ENCODE peak calls at places on chromosomes 16 and 17, in ten cellular contexts. D, V, S, Y, N, B, K, Q, C and M are unnamed samples.
A peak's percentile ranks its signal among the peaks of the same experiment; 100 is the strongest.

GRCh38 chr17:27327397-27327796 is 33.5 kb downstream of the WSB1 start:
- DNase-seq in K (no peak), D (no peak), B (no peak), V (no peak), C (no peak), Q (no peak), S (no peak), N (no peak), Y (no peak), M (no peak)

GRCh38 chr16:20821682-20822081 is 15.4 kb downstream of the REXO5 start:
- DNase-seq in D (no peak), N (no peak), S (no peak), Q (no peak), Y (no peak), V (no peak), B (no peak), K (no peak), C (no peak), M (no peak)

GRCh38 chr17:65495255-65496060 is 66.0 kb downstream of the AXIN2 start:
- DNase-seq in Q (no peak), D (no peak), N (no peak), S (no peak), C (no peak), B (peak; percentile 80), Y (no peak), V (no peak), K (no peak), M (no peak)

GRCh38 chr17:74960739-74961342 is 11.7 kb downstream of the HID1 start:
- DNase-seq in K (peak; percentile 44), B (peak; percentile 82), V (no peak), C (no peak), D (no peak), Q (no peak), S (peak; percentile 52), N (peak; percentile 41), Y (no peak), M (peak; percentile 20)

GRCh38 chr17:52376137-52376536 is 217.6 kb upstream of the CA10 start:
- DNase-seq in Q (no peak), D (no peak), B (peak; percentile 10), Y (no peak), V (no peak), S (no peak), K (no peak), N (no peak), C (no peak), M (no peak)

GRCh38 chr16:11636172-11636721 is 32.0 kb upstream of the SNN start:
- DNase-seq in D (no peak), N (no peak), S (no peak), C (no peak), Q (no peak), B (peak; percentile 66), K (no peak), Y (no peak), V (no peak), M (no peak)

GRCh38 chr17:39653662-39654331 is 11.4 kb upstream of the TCAP start:
- DNase-seq in B (peak; percentile 93), V (peak; percentile 66), D (no peak), S (no peak), Q (no peak), N (peak; percentile 83), K (peak; percentile 46), Y (peak; percentile 75), C (peak; percentile 81), M (peak; percentile 86)

GRCh38 chr16:50810241-50810965 is 68.5 kb downstream of the CYLD start:
- DNase-seq in D (no peak), B (no peak), Q (no peak), N (no peak), K (no peak), Y (no peak), S (no peak), C (no peak), V (no peak), M (no peak)

GRCh38 chr17:59777033-59777432 is 69.6 kb downstream of the VMP1 start:
- DNase-seq in K (no peak), C (no peak), Y (no peak), Q (no peak), S (no peak), D (no peak), N (no peak), B (no peak), V (no peak), M (no peak)

GRCh38 chr17:7440113-7440822 is 956 bp downstream of the FGF11 start:
- DNase-seq in Q (no peak), N (peak; percentile 25), S (no peak), V (no peak), D (no peak), K (peak; percentile 23), C (peak; percentile 18), B (peak; percentile 71), Y (peak; percentile 29), M (no peak)

GRCh38 chr16:86029131-86029741 is 130.3 kb downstream of the IRF8 start:
- DNase-seq in N (no peak), S (no peak), Q (peak; percentile 2), V (no peak), C (no peak), D (peak; percentile 53), B (no peak), Y (no peak), K (peak; percentile 53), M (no peak)

GRCh38 chr16:27813591-27813990 is 249.9 kb downstream of the GSG1L start:
- DNase-seq in C (no peak), N (no peak), Y (no peak), K (no peak), Q (no peak), B (no peak), S (no peak), D (no peak), V (peak; percentile 11), M (no peak)

GRCh38 chr17:76405967-76406647 is 21.7 kb downstream of the SPHK1 start:
- DNase-seq in Y (no peak), C (no peak), N (no peak), D (no peak), S (no peak), Q (no peak), V (no peak), B (no peak), K (no peak), M (no peak)

GRCh38 chr16:68364601-68364998 is 53.8 kb downstream of the PRMT7 start:
- DNase-seq in S (peak; percentile 70), C (no peak), Y (no peak), N (no peak), V (no peak), Q (no peak), B (peak; percentile 63), K (peak; percentile 33), D (no peak), M (no peak)

GRCh38 chr16:21101631-21102420 is 48.8 kb downstream of the DNAH3 start:
- DNase-seq in Q (no peak), K (peak; percentile 46), N (no peak), S (no peak), C (peak; percentile 15), V (no peak), B (peak; percentile 48), Y (peak; percentile 32), D (no peak), M (no peak)

GRCh38 chr17:82926081-82926480 is 86.3 kb upstream of the ZNF750 start:
- DNase-seq in D (no peak), K (no peak), C (no peak), S (no peak), B (no peak), V (no peak), Y (no peak), Q (no peak), N (no peak), M (no peak)

GRCh38 chr16:21023509-21024202 is 123.1 kb downstream of the LYRM1 start:
- DNase-seq in Y (no peak), Q (no peak), S (peak; percentile 43), D (no peak), V (no peak), B (no peak), K (peak; percentile 60), C (no peak), N (no peak), M (peak; percentile 6)

GRCh38 chr16:87308826-87309225 is 8.4 kb downstream of the C16orf95 start:
- DNase-seq in Q (no peak), K (no peak), Y (no peak), S (no peak), V (no peak), N (no peak), C (no peak), B (no peak), D (no peak), M (no peak)

GRCh38 chr16:75238853-75239371 is 12.5 kb downstream of the BCAR1 start:
- DNase-seq in K (no peak), S (no peak), Q (no peak), C (no peak), B (peak; percentile 10), V (no peak), N (no peak), Y (no peak), D (no peak), M (no peak)

GRCh38 chr17:48510761-48511604 is 19.8 kb downstream of the HOXB1 start:
- DNase-seq in K (peak; percentile 59), Q (peak; percentile 44), Y (no peak), N (peak; percentile 39), S (no peak), C (no peak), V (no peak), B (no peak), D (no peak), M (no peak)

GRCh38 chr16:70747703-70748631 is 53.0 kb downstream of the VAC14 start:
- DNase-seq in S (no peak), N (no peak), C (no peak), Y (no peak), K (peak; percentile 59), D (no peak), B (no peak), V (peak; percentile 67), Q (no peak), M (no peak)

GRCh38 chr16:2762711-2763110 is 10.3 kb downstream of the SRRM2 start:
- DNase-seq in N (no peak), D (no peak), K (no peak), B (no peak), C (no peak), Q (no peak), S (no peak), Y (no peak), V (no peak), M (no peak)

GRCh38 chr17:79982986-79983385 is 52.7 kb downstream of the TBC1D16 start:
- DNase-seq in N (no peak), S (no peak), K (no peak), Q (no peak), B (peak; percentile 8), C (no peak), V (peak; percentile 42), D (no peak), Y (no peak), M (no peak)

GRCh38 chr16:50814043-50814442 is 72.2 kb downstream of the CYLD start:
- DNase-seq in Y (no peak), C (no peak), B (no peak), N (no peak), S (no peak), Q (no peak), K (no peak), D (no peak), V (no peak), M (no peak)

GRCh38 chr17:15892679-15893332 is 52.1 kb upstream of the ADORA2B start:
- DNase-seq in D (no peak), S (no peak), N (no peak), B (no peak), K (no peak), V (no peak), Y (no peak), Q (no peak), C (no peak), M (no peak)

GRCh38 chr17:66583112-66583748 is 251.7 kb upstream of the CACNG5 start:
- DNase-seq in K (no peak), V (no peak), B (no peak), Q (no peak), D (no peak), N (no peak), Y (no peak), S (no peak), C (no peak), M (no peak)

GRCh38 chr17:62671553-62671952 is 44.1 kb downstream of the MRC2 start:
- DNase-seq in D (no peak), B (no peak), S (no peak), C (no peak), N (no peak), Y (no peak), V (no peak), Q (no peak), K (no peak), M (no peak)

GRCh38 chr16:76940251-76940650 is 250.7 kb upstream of the MON1B start:
- DNase-seq in S (no peak), C (no peak), B (no peak), K (no peak), D (no peak), Q (no peak), N (no peak), V (no peak), Y (no peak), M (no peak)